ENCODE peak calls at places on chromosomes 12 and 14, in ten cellular contexts. One of them, this sample, is unnamed.
A peak's percentile ranks its signal among the peaks of the same experiment; 100 is the strongest.

GRCh38 chr12:2273751-2274150 is 221.0 kb downstream of the CACNA1C start:
- DNase-seq in AG10803: no peak
- DNase-seq in pancreas: no peak
- DNase-seq in fibroblast of lung: no peak
- DNase-seq in nephron progenitor cell: no peak
- DNase-seq in MCF 10A: no peak
- DNase-seq in astrocyte of the spinal cord: no peak
- DNase-seq in HFFc6: no peak
- DNase-seq in Calu3: no peak
- DNase-seq in activated CD8-positive, alpha-beta T cell treated with anti-CD3 and anti-CD28 coated beads for 36 hours: no peak
- DNase-seq in this sample: no peak

GRCh38 chr12:76303989-76304460 is 44.2 kb downstream of the BBS10 start:
- DNase-seq in AG10803: no peak
- DNase-seq in pancreas: no peak
- DNase-seq in fibroblast of lung: peak; percentile 45
- DNase-seq in nephron progenitor cell: no peak
- DNase-seq in MCF 10A: no peak
- DNase-seq in astrocyte of the spinal cord: no peak
- DNase-seq in HFFc6: no peak
- DNase-seq in Calu3: no peak
- DNase-seq in activated CD8-positive, alpha-beta T cell treated with anti-CD3 and anti-CD28 coated beads for 36 hours: no peak
- DNase-seq in this sample: no peak

GRCh38 chr12:92953747-92954146 is 24.7 kb upstream of the EEA1 start:
- DNase-seq in AG10803: no peak
- DNase-seq in pancreas: no peak
- DNase-seq in fibroblast of lung: no peak
- DNase-seq in nephron progenitor cell: no peak
- DNase-seq in MCF 10A: no peak
- DNase-seq in astrocyte of the spinal cord: no peak
- DNase-seq in HFFc6: no peak
- DNase-seq in Calu3: no peak
- DNase-seq in activated CD8-positive, alpha-beta T cell treated with anti-CD3 and anti-CD28 coated beads for 36 hours: no peak
- DNase-seq in this sample: no peak

GRCh38 chr12:98686603-98687002 is 41.5 kb downstream of the APAF1 start:
- DNase-seq in AG10803: peak; percentile 8
- DNase-seq in pancreas: no peak
- DNase-seq in fibroblast of lung: no peak
- DNase-seq in nephron progenitor cell: no peak
- DNase-seq in MCF 10A: peak; percentile 1
- DNase-seq in astrocyte of the spinal cord: no peak
- DNase-seq in HFFc6: no peak
- DNase-seq in Calu3: no peak
- DNase-seq in activated CD8-positive, alpha-beta T cell treated with anti-CD3 and anti-CD28 coated beads for 36 hours: no peak
- DNase-seq in this sample: no peak

GRCh38 chr12:132342322-132342721 is 12.9 kb upstream of the GALNT9 start:
- DNase-seq in AG10803: no peak
- DNase-seq in pancreas: no peak
- DNase-seq in fibroblast of lung: no peak
- DNase-seq in nephron progenitor cell: peak; percentile 61
- DNase-seq in MCF 10A: peak; percentile 27
- DNase-seq in astrocyte of the spinal cord: no peak
- DNase-seq in HFFc6: no peak
- DNase-seq in Calu3: peak; percentile 35
- DNase-seq in activated CD8-positive, alpha-beta T cell treated with anti-CD3 and anti-CD28 coated beads for 36 hours: peak; percentile 11
- DNase-seq in this sample: no peak

GRCh38 chr12:107337354-107338095 is 244.2 kb upstream of the CRY1 start:
- DNase-seq in AG10803: no peak
- DNase-seq in pancreas: no peak
- DNase-seq in fibroblast of lung: peak; percentile 60
- DNase-seq in nephron progenitor cell: no peak
- DNase-seq in MCF 10A: no peak
- DNase-seq in astrocyte of the spinal cord: peak; percentile 61
- DNase-seq in HFFc6: no peak
- DNase-seq in Calu3: no peak
- DNase-seq in activated CD8-positive, alpha-beta T cell treated with anti-CD3 and anti-CD28 coated beads for 36 hours: peak; percentile 78
- DNase-seq in this sample: no peak

GRCh38 chr14:101733211-101733610 is 28.3 kb upstream of the PPP2R5C start:
- DNase-seq in AG10803: peak; percentile 27
- DNase-seq in pancreas: no peak
- DNase-seq in fibroblast of lung: peak; percentile 64
- DNase-seq in nephron progenitor cell: no peak
- DNase-seq in MCF 10A: peak; percentile 82
- DNase-seq in astrocyte of the spinal cord: peak; percentile 42
- DNase-seq in HFFc6: peak; percentile 54
- DNase-seq in Calu3: no peak
- DNase-seq in activated CD8-positive, alpha-beta T cell treated with anti-CD3 and anti-CD28 coated beads for 36 hours: no peak
- DNase-seq in this sample: no peak

GRCh38 chr12:617304-617915 is 45.8 kb downstream of the NINJ2 start:
- DNase-seq in AG10803: peak; percentile 12
- DNase-seq in pancreas: no peak
- DNase-seq in fibroblast of lung: no peak
- DNase-seq in nephron progenitor cell: no peak
- DNase-seq in MCF 10A: no peak
- DNase-seq in astrocyte of the spinal cord: peak; percentile 10
- DNase-seq in HFFc6: no peak
- DNase-seq in Calu3: no peak
- DNase-seq in activated CD8-positive, alpha-beta T cell treated with anti-CD3 and anti-CD28 coated beads for 36 hours: no peak
- DNase-seq in this sample: no peak

GRCh38 chr12:107511292-107511691 is 174.3 kb upstream of the PWP1 start:
- DNase-seq in AG10803: peak; percentile 69
- DNase-seq in pancreas: no peak
- DNase-seq in fibroblast of lung: peak; percentile 87
- DNase-seq in nephron progenitor cell: no peak
- DNase-seq in MCF 10A: no peak
- DNase-seq in astrocyte of the spinal cord: peak; percentile 69
- DNase-seq in HFFc6: no peak
- DNase-seq in Calu3: no peak
- DNase-seq in activated CD8-positive, alpha-beta T cell treated with anti-CD3 and anti-CD28 coated beads for 36 hours: no peak
- DNase-seq in this sample: no peak

GRCh38 chr14:40133484-40133883 is 701.3 kb upstream of the FBXO33 start:
- DNase-seq in AG10803: no peak
- DNase-seq in pancreas: no peak
- DNase-seq in fibroblast of lung: no peak
- DNase-seq in nephron progenitor cell: no peak
- DNase-seq in MCF 10A: no peak
- DNase-seq in astrocyte of the spinal cord: no peak
- DNase-seq in HFFc6: no peak
- DNase-seq in Calu3: no peak
- DNase-seq in activated CD8-positive, alpha-beta T cell treated with anti-CD3 and anti-CD28 coated beads for 36 hours: no peak
- DNase-seq in this sample: no peak

GRCh38 chr14:64265222-64265621 is 28.9 kb downstream of the ESR2 start:
- DNase-seq in AG10803: no peak
- DNase-seq in pancreas: no peak
- DNase-seq in fibroblast of lung: no peak
- DNase-seq in nephron progenitor cell: no peak
- DNase-seq in MCF 10A: no peak
- DNase-seq in astrocyte of the spinal cord: no peak
- DNase-seq in HFFc6: no peak
- DNase-seq in Calu3: no peak
- DNase-seq in activated CD8-positive, alpha-beta T cell treated with anti-CD3 and anti-CD28 coated beads for 36 hours: no peak
- DNase-seq in this sample: no peak

GRCh38 chr14:101980700-101981099 is 16.3 kb downstream of the DYNC1H1 start:
- DNase-seq in AG10803: peak; percentile 99
- DNase-seq in pancreas: no peak
- DNase-seq in fibroblast of lung: peak; percentile 99
- DNase-seq in nephron progenitor cell: no peak
- DNase-seq in MCF 10A: peak; percentile 99
- DNase-seq in astrocyte of the spinal cord: peak; percentile 98
- DNase-seq in HFFc6: peak; percentile 99
- DNase-seq in Calu3: peak; percentile 81
- DNase-seq in activated CD8-positive, alpha-beta T cell treated with anti-CD3 and anti-CD28 coated beads for 36 hours: no peak
- DNase-seq in this sample: peak; percentile 46

GRCh38 chr14:52402812-52403526 is 88.9 kb downstream of the PTGER2 start:
- DNase-seq in AG10803: peak; percentile 16
- DNase-seq in pancreas: no peak
- DNase-seq in fibroblast of lung: peak; percentile 79
- DNase-seq in nephron progenitor cell: no peak
- DNase-seq in MCF 10A: no peak
- DNase-seq in astrocyte of the spinal cord: peak; percentile 75
- DNase-seq in HFFc6: no peak
- DNase-seq in Calu3: no peak
- DNase-seq in activated CD8-positive, alpha-beta T cell treated with anti-CD3 and anti-CD28 coated beads for 36 hours: peak; percentile 74
- DNase-seq in this sample: peak; percentile 21

GRCh38 chr12:40942326-40942725 is 245.8 kb upstream of the PDZRN4 start:
- DNase-seq in AG10803: peak; percentile 23
- DNase-seq in pancreas: no peak
- DNase-seq in fibroblast of lung: peak; percentile 67
- DNase-seq in nephron progenitor cell: no peak
- DNase-seq in MCF 10A: no peak
- DNase-seq in astrocyte of the spinal cord: peak; percentile 34
- DNase-seq in HFFc6: peak; percentile 23
- DNase-seq in Calu3: no peak
- DNase-seq in activated CD8-positive, alpha-beta T cell treated with anti-CD3 and anti-CD28 coated beads for 36 hours: no peak
- DNase-seq in this sample: no peak

GRCh38 chr12:13454991-13455696 is 258.6 kb downstream of the EMP1 start:
- DNase-seq in AG10803: no peak
- DNase-seq in pancreas: no peak
- DNase-seq in fibroblast of lung: no peak
- DNase-seq in nephron progenitor cell: no peak
- DNase-seq in MCF 10A: no peak
- DNase-seq in astrocyte of the spinal cord: no peak
- DNase-seq in HFFc6: no peak
- DNase-seq in Calu3: no peak
- DNase-seq in activated CD8-positive, alpha-beta T cell treated with anti-CD3 and anti-CD28 coated beads for 36 hours: no peak
- DNase-seq in this sample: no peak

DNA sequence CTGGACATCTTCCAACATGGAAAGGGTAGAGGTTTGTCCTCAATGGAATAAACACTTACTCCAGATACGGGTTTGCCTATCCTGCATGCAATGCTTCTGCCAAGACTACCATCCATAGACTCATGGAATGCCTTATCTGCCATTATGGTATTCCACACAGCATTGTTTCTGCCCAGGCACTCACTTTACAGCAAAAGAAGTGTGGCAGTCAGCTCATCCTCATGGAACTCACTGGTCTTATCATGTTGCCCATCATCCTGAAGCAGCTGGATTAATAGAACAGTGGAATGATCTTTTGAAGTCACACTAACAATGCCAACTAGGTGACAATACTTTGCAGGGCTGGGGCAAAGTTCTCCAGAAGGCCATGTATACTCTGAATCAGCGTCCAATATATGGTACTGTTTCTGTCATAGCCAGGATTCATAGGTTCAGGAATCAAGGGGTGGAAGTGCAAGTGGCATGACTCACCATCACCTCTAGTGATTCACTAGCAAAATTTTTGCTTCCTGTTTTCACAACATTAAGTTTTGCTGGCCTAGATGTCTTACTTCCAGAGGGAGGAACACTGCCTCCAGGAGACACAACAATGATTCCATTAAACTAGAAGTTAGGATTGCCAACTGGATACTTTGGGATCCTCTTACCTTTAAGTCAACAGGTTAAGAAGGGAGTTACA is 140.4 kb downstream of the SLC35F4 start:
- DNase-seq in AG10803: peak; percentile 55
- DNase-seq in pancreas: no peak
- DNase-seq in fibroblast of lung: peak; percentile 77
- DNase-seq in nephron progenitor cell: no peak
- DNase-seq in MCF 10A: peak; percentile 79
- DNase-seq in astrocyte of the spinal cord: peak; percentile 52
- DNase-seq in HFFc6: no peak
- DNase-seq in Calu3: peak; percentile 34
- DNase-seq in activated CD8-positive, alpha-beta T cell treated with anti-CD3 and anti-CD28 coated beads for 36 hours: no peak
- DNase-seq in this sample: no peak
- TF ChIP-seq CTCF in AG10803: no peak
- TF ChIP-seq CTCF in pancreas: no peak
- TF ChIP-seq CTCF in fibroblast of lung: no peak
- TF ChIP-seq CTCF in nephron progenitor cell: no peak
- TF ChIP-seq CTCF in MCF 10A: no peak
- TF ChIP-seq CTCF in astrocyte of the spinal cord: no peak
- TF ChIP-seq CTCF in HFFc6: no peak
- TF ChIP-seq CTCF in Calu3: no peak
- TF ChIP-seq CTCF in activated CD8-positive, alpha-beta T cell treated with anti-CD3 and anti-CD28 coated beads for 36 hours: no peak
- TF ChIP-seq CTCF in this sample: no peak

GRCh38 chr12:88194868-88195267 is 52.8 kb downstream of the TMTC3 start:
- DNase-seq in AG10803: no peak
- DNase-seq in pancreas: no peak
- DNase-seq in fibroblast of lung: peak; percentile 3
- DNase-seq in nephron progenitor cell: no peak
- DNase-seq in MCF 10A: no peak
- DNase-seq in astrocyte of the spinal cord: no peak
- DNase-seq in HFFc6: no peak
- DNase-seq in Calu3: no peak
- DNase-seq in activated CD8-positive, alpha-beta T cell treated with anti-CD3 and anti-CD28 coated beads for 36 hours: no peak
- DNase-seq in this sample: no peak

GRCh38 chr12:88202500-88202899 is 60.4 kb downstream of the TMTC3 start:
- DNase-seq in AG10803: peak; percentile 48
- DNase-seq in pancreas: no peak
- DNase-seq in fibroblast of lung: peak; percentile 4
- DNase-seq in nephron progenitor cell: no peak
- DNase-seq in MCF 10A: no peak
- DNase-seq in astrocyte of the spinal cord: no peak
- DNase-seq in HFFc6: peak; percentile 66
- DNase-seq in Calu3: no peak
- DNase-seq in activated CD8-positive, alpha-beta T cell treated with anti-CD3 and anti-CD28 coated beads for 36 hours: no peak
- DNase-seq in this sample: no peak

GRCh38 chr12:88200029-88200428 is 57.9 kb downstream of the TMTC3 start:
- DNase-seq in AG10803: no peak
- DNase-seq in pancreas: no peak
- DNase-seq in fibroblast of lung: no peak
- DNase-seq in nephron progenitor cell: no peak
- DNase-seq in MCF 10A: no peak
- DNase-seq in astrocyte of the spinal cord: no peak
- DNase-seq in HFFc6: no peak
- DNase-seq in Calu3: no peak
- DNase-seq in activated CD8-positive, alpha-beta T cell treated with anti-CD3 and anti-CD28 coated beads for 36 hours: no peak
- DNase-seq in this sample: no peak
- TF ChIP-seq CTCF in AG10803: no peak
- TF ChIP-seq CTCF in pancreas: no peak
- TF ChIP-seq CTCF in fibroblast of lung: no peak
- TF ChIP-seq CTCF in nephron progenitor cell: no peak
- TF ChIP-seq CTCF in MCF 10A: no peak
- TF ChIP-seq CTCF in astrocyte of the spinal cord: no peak
- TF ChIP-seq CTCF in HFFc6: no peak
- TF ChIP-seq CTCF in Calu3: no peak
- TF ChIP-seq CTCF in activated CD8-positive, alpha-beta T cell treated with anti-CD3 and anti-CD28 coated beads for 36 hours: no peak
- TF ChIP-seq CTCF in this sample: no peak

GRCh38 chr12:89708793-89709156 is at the start of gene ATP2B1:
- DNase-seq in AG10803: peak; percentile 88
- DNase-seq in pancreas: peak; percentile 92
- DNase-seq in fibroblast of lung: peak; percentile 82
- DNase-seq in nephron progenitor cell: peak; percentile 86
- DNase-seq in MCF 10A: peak; percentile 89
- DNase-seq in astrocyte of the spinal cord: peak; percentile 87
- DNase-seq in HFFc6: peak; percentile 78
- DNase-seq in Calu3: peak; percentile 94
- DNase-seq in activated CD8-positive, alpha-beta T cell treated with anti-CD3 and anti-CD28 coated beads for 36 hours: peak; percentile 78
- DNase-seq in this sample: peak; percentile 94
- TF ChIP-seq CTCF in AG10803: no peak
- TF ChIP-seq CTCF in pancreas: no peak
- TF ChIP-seq CTCF in fibroblast of lung: no peak
- TF ChIP-seq CTCF in nephron progenitor cell: no peak
- TF ChIP-seq CTCF in MCF 10A: no peak
- TF ChIP-seq CTCF in astrocyte of the spinal cord: peak; percentile 4
- TF ChIP-seq CTCF in HFFc6: no peak
- TF ChIP-seq CTCF in Calu3: no peak
- TF ChIP-seq CTCF in activated CD8-positive, alpha-beta T cell treated with anti-CD3 and anti-CD28 coated beads for 36 hours: no peak
- TF ChIP-seq CTCF in this sample: no peak

DNA sequence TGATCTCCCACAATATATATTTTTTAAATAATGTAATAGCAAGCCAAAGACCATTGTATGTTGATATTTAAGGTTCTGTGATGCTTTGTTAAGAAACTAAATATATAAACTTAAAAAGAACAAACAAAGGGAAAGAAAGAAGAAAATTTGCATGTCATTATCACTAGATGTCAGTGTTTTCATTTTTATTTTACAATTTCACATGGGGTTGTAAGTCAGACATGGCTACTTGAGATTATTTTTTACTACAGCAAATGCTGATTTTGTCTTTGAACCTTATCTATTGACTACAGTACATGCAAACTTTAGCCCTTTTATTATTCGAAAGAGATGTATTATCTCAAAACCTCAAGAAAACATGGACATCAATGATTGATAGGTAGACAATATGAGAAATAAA is 36.1 kb downstream of the SLCO1C1 start:
- DNase-seq in AG10803: no peak
- DNase-seq in pancreas: no peak
- DNase-seq in fibroblast of lung: no peak
- DNase-seq in nephron progenitor cell: no peak
- DNase-seq in MCF 10A: no peak
- DNase-seq in astrocyte of the spinal cord: no peak
- DNase-seq in HFFc6: no peak
- DNase-seq in Calu3: no peak
- DNase-seq in activated CD8-positive, alpha-beta T cell treated with anti-CD3 and anti-CD28 coated beads for 36 hours: no peak
- DNase-seq in this sample: no peak
- TF ChIP-seq CTCF in AG10803: no peak
- TF ChIP-seq CTCF in pancreas: no peak
- TF ChIP-seq CTCF in fibroblast of lung: no peak
- TF ChIP-seq CTCF in nephron progenitor cell: no peak
- TF ChIP-seq CTCF in MCF 10A: no peak
- TF ChIP-seq CTCF in astrocyte of the spinal cord: no peak
- TF ChIP-seq CTCF in HFFc6: no peak
- TF ChIP-seq CTCF in Calu3: no peak
- TF ChIP-seq CTCF in activated CD8-positive, alpha-beta T cell treated with anti-CD3 and anti-CD28 coated beads for 36 hours: no peak
- TF ChIP-seq CTCF in this sample: no peak

This sample was measured in GM13977.